ENCODE peak calls at places on chromosomes 2 and 18, in nine cellular contexts. M, K, D, W, F, V, N, G and Z are unnamed samples.

GRCh38 chr2:52222128-52222527 is 1190.2 kb upstream of the NRXN1 start:
- DNase-seq in V (no peak), W (no peak), G (no peak), F (no peak), N (no peak), K (no peak), M (no peak), D (no peak), Z (no peak)

GRCh38 chr2:150566289-150566688 is 78.8 kb upstream of the RND3 start:
- DNase-seq in K (no peak), M (no peak), W (no peak), G (no peak), D (no peak), V (no peak), F (no peak), N (no peak), Z (no peak)

GRCh38 chr18:79380816-79381806 is 14.6 kb upstream of the NFATC1 start:
- DNase-seq in W (peak), K (no peak), M (peak), G (peak), F (peak), N (peak), V (peak), D (peak), Z (peak)

GRCh38 chr2:155145758-155146229 is 447.3 kb downstream of the KCNJ3 start:
- DNase-seq in K (peak), D (no peak), V (no peak), G (no peak), N (no peak), M (no peak), W (no peak), F (no peak), Z (no peak)

GRCh38 chr2:47243596-47244323 is 88.7 kb upstream of the STPG4 start:
- DNase-seq in G (no peak), M (no peak), N (peak), W (no peak), F (no peak), D (no peak), K (no peak), V (no peak), Z (no peak)

GRCh38 chr2:56656826-56657225 is 473.0 kb downstream of the CCDC85A start:
- DNase-seq in D (no peak), V (no peak), W (no peak), M (no peak), K (no peak), N (no peak), F (no peak), G (no peak), Z (no peak)

GRCh38 chr2:84938194-84938879 is 32.6 kb upstream of the KCMF1 start:
- DNase-seq in F (peak), W (peak), K (no peak), D (no peak), G (no peak), V (no peak), N (no peak), M (no peak), Z (peak)

GRCh38 chr2:121257476-121257831 is 27.5 kb downstream of the TFCP2L1 start:
- DNase-seq in K (no peak), V (no peak), D (no peak), N (no peak), M (no peak), G (no peak), W (no peak), F (no peak), Z (no peak)

GRCh38 chr2:233835230-233836186 is 18.8 kb downstream of the HJURP start:
- DNase-seq in V (no peak), M (no peak), W (no peak), F (no peak), N (no peak), K (no peak), G (no peak), D (no peak), Z (no peak)

GRCh38 chr2:190482441-190482840 is 52.1 kb downstream of the NEMP2 start:
- DNase-seq in K (no peak), V (no peak), G (no peak), M (no peak), D (no peak), F (no peak), N (no peak), W (peak), Z (no peak)

GRCh38 chr18:50089702-50090101 is 105.2 kb downstream of the MYO5B start:
- DNase-seq in M (no peak), W (no peak), K (no peak), V (no peak), G (no peak), N (no peak), F (no peak), D (no peak), Z (no peak)

GRCh38 chr2:15990151-15991101 is 50.1 kb downstream of the MYCN start:
- DNase-seq in N (no peak), M (no peak), V (no peak), G (no peak), K (no peak), D (no peak), W (no peak), F (no peak), Z (no peak)

GRCh38 chr2:173218331-173219056 is 136.2 kb upstream of the CDCA7 start:
- DNase-seq in W (no peak), K (no peak), M (peak), F (no peak), D (peak), G (peak), V (no peak), N (no peak), Z (peak)

GRCh38 chr2:71779306-71779855 is 326.0 kb downstream of the DYSF start:
- DNase-seq in G (no peak), K (no peak), N (no peak), V (no peak), W (peak), M (no peak), F (no peak), D (no peak), Z (no peak)

GRCh38 chr2:126429129-126429528 is 226.8 kb upstream of the GYPC start:
- DNase-seq in M (no peak), N (no peak), F (no peak), G (no peak), V (no peak), W (no peak), K (no peak), D (no peak), Z (no peak)